ENCODE peak calls at places on chromosomes 1 and 21, in six cellular contexts. One of them, this sample, is unnamed.

GRCh38 chr1:245056913-245057312 is 97.9 kb upstream of the KIF26B start:
- DNase-seq in astrocyte: no peak
- DNase-seq in cardiac muscle cell: no peak
- DNase-seq in transverse colon: no peak
- DNase-seq in heart right ventricle: no peak
- DNase-seq in suprapubic skin: no peak
- DNase-seq in this sample: no peak

GRCh38 chr1:61246001-61246400 is 163.6 kb downstream of the NFIA start:
- DNase-seq in astrocyte: no peak
- DNase-seq in cardiac muscle cell: no peak
- DNase-seq in transverse colon: no peak
- DNase-seq in heart right ventricle: no peak
- DNase-seq in suprapubic skin: no peak
- DNase-seq in this sample: no peak

GRCh38 chr1:59215766-59216291 is 81.1 kb upstream of the FGGY start:
- DNase-seq in astrocyte: no peak
- DNase-seq in cardiac muscle cell: no peak
- DNase-seq in transverse colon: no peak
- DNase-seq in heart right ventricle: no peak
- DNase-seq in suprapubic skin: no peak
- DNase-seq in this sample: peak; percentile 85

GRCh38 chr1:9900142-9901043 is 9.7 kb downstream of the CTNNBIP1 start:
- DNase-seq in astrocyte: no peak
- DNase-seq in cardiac muscle cell: peak; percentile 87
- DNase-seq in transverse colon: peak; percentile 71
- DNase-seq in heart right ventricle: peak; percentile 85
- DNase-seq in suprapubic skin: no peak
- DNase-seq in this sample: no peak

GRCh38 chr1:179831225-179831624 is 46.4 kb downstream of the TOR1AIP2 start:
- DNase-seq in astrocyte: no peak
- DNase-seq in cardiac muscle cell: no peak
- DNase-seq in transverse colon: no peak
- DNase-seq in heart right ventricle: no peak
- DNase-seq in suprapubic skin: no peak
- DNase-seq in this sample: no peak

GRCh38 chr1:22414244-22414751 is 37.4 kb upstream of the ZBTB40 start:
- DNase-seq in astrocyte: no peak
- DNase-seq in cardiac muscle cell: no peak
- DNase-seq in transverse colon: peak; percentile 33
- DNase-seq in heart right ventricle: no peak
- DNase-seq in suprapubic skin: no peak
- DNase-seq in this sample: peak; percentile 87

GRCh38 chr1:6591222-6591621 is 11.4 kb downstream of the ZBTB48 start:
- DNase-seq in astrocyte: no peak
- DNase-seq in cardiac muscle cell: no peak
- DNase-seq in transverse colon: no peak
- DNase-seq in heart right ventricle: no peak
- DNase-seq in suprapubic skin: no peak
- DNase-seq in this sample: no peak

GRCh38 chr1:157969693-157970485 is 23.6 kb upstream of the KIRREL1 start:
- DNase-seq in astrocyte: peak; percentile 82
- DNase-seq in cardiac muscle cell: peak; percentile 61
- DNase-seq in transverse colon: peak; percentile 53
- DNase-seq in heart right ventricle: peak; percentile 66
- DNase-seq in suprapubic skin: no peak
- DNase-seq in this sample: peak; percentile 95

GRCh38 chr1:10638559-10639300 is 157.7 kb downstream of the CASZ1 start:
- DNase-seq in astrocyte: no peak
- DNase-seq in cardiac muscle cell: no peak
- DNase-seq in transverse colon: no peak
- DNase-seq in heart right ventricle: no peak
- DNase-seq in suprapubic skin: no peak
- DNase-seq in this sample: no peak

GRCh38 chr1:54545916-54546635 is 2.0 kb upstream of the ACOT11 start:
- DNase-seq in astrocyte: no peak
- DNase-seq in cardiac muscle cell: no peak
- DNase-seq in transverse colon: no peak
- DNase-seq in heart right ventricle: no peak
- DNase-seq in suprapubic skin: no peak
- DNase-seq in this sample: no peak

GRCh38 chr1:170494369-170494768 is 37.6 kb upstream of the GORAB start:
- DNase-seq in astrocyte: peak; percentile 74
- DNase-seq in cardiac muscle cell: no peak
- DNase-seq in transverse colon: peak; percentile 42
- DNase-seq in heart right ventricle: peak; percentile 42
- DNase-seq in suprapubic skin: no peak
- DNase-seq in this sample: no peak

GRCh38 chr1:66271216-66271903 is 262.6 kb upstream of the SGIP1 start:
- DNase-seq in astrocyte: peak; percentile 99
- DNase-seq in cardiac muscle cell: peak; percentile 86
- DNase-seq in transverse colon: peak; percentile 73
- DNase-seq in heart right ventricle: peak; percentile 95
- DNase-seq in suprapubic skin: peak; percentile 91
- DNase-seq in this sample: peak; percentile 94

GRCh38 chr21:34594566-34595234 is 20.2 kb downstream of the RCAN1 start:
- DNase-seq in astrocyte: no peak
- DNase-seq in cardiac muscle cell: no peak
- DNase-seq in transverse colon: no peak
- DNase-seq in heart right ventricle: no peak
- DNase-seq in suprapubic skin: no peak
- DNase-seq in this sample: no peak

GRCh38 chr1:64470670-64471217 is 815 bp downstream of the CACHD1 start:
- DNase-seq in astrocyte: no peak
- DNase-seq in cardiac muscle cell: peak; percentile 65
- DNase-seq in transverse colon: peak; percentile 15
- DNase-seq in heart right ventricle: peak; percentile 9
- DNase-seq in suprapubic skin: peak; percentile 81
- DNase-seq in this sample: no peak

GRCh38 chr1:31409946-31410858 is 2.8 kb upstream of the SERINC2 start:
- DNase-seq in astrocyte: no peak
- DNase-seq in cardiac muscle cell: no peak
- DNase-seq in transverse colon: no peak
- DNase-seq in heart right ventricle: no peak
- DNase-seq in suprapubic skin: no peak
- DNase-seq in this sample: no peak

GRCh38 chr21:46089285-46089684 is 8.6 kb upstream of the COL6A2 start:
- DNase-seq in astrocyte: no peak
- DNase-seq in cardiac muscle cell: no peak
- DNase-seq in transverse colon: no peak
- DNase-seq in heart right ventricle: no peak
- DNase-seq in suprapubic skin: no peak
- DNase-seq in this sample: no peak

GRCh38 chr1:45718289-45718688 is 30.3 kb downstream of the TMEM69 start:
- DNase-seq in astrocyte: no peak
- DNase-seq in cardiac muscle cell: no peak
- DNase-seq in transverse colon: no peak
- DNase-seq in heart right ventricle: no peak
- DNase-seq in suprapubic skin: no peak
- DNase-seq in this sample: no peak

GRCh38 chr1:117093091-117093534 is 28.4 kb downstream of the TRIM45 start:
- DNase-seq in astrocyte: peak; percentile 100
- DNase-seq in cardiac muscle cell: peak; percentile 51
- DNase-seq in transverse colon: peak; percentile 41
- DNase-seq in heart right ventricle: no peak
- DNase-seq in suprapubic skin: no peak
- DNase-seq in this sample: peak; percentile 84

GRCh38 chr1:66542811-66543767 is 9.1 kb downstream of the SGIP1 start:
- DNase-seq in astrocyte: peak; percentile 86
- DNase-seq in cardiac muscle cell: peak; percentile 63
- DNase-seq in transverse colon: peak; percentile 74
- DNase-seq in heart right ventricle: peak; percentile 91
- DNase-seq in suprapubic skin: no peak
- DNase-seq in this sample: peak; percentile 67

GRCh38 chr1:89822999-89823628 is 2.3 kb downstream of the LRRC8D start:
- DNase-seq in astrocyte: no peak
- DNase-seq in cardiac muscle cell: no peak
- DNase-seq in transverse colon: no peak
- DNase-seq in heart right ventricle: no peak
- DNase-seq in suprapubic skin: no peak
- DNase-seq in this sample: no peak

GRCh38 chr1:155051342-155051776 is 243 bp downstream of the ADAM15 start:
- DNase-seq in astrocyte: no peak
- DNase-seq in cardiac muscle cell: no peak
- DNase-seq in transverse colon: no peak
- DNase-seq in heart right ventricle: no peak
- DNase-seq in suprapubic skin: no peak
- DNase-seq in this sample: no peak

GRCh38 chr1:2537785-2538115 is 7.7 kb upstream of the HES5 start:
- DNase-seq in astrocyte: no peak
- DNase-seq in cardiac muscle cell: no peak
- DNase-seq in transverse colon: no peak
- DNase-seq in heart right ventricle: no peak
- DNase-seq in suprapubic skin: no peak
- DNase-seq in this sample: no peak

GRCh38 chr1:66399888-66400529 is 133.9 kb upstream of the SGIP1 start:
- DNase-seq in astrocyte: no peak
- DNase-seq in cardiac muscle cell: no peak
- DNase-seq in transverse colon: no peak
- DNase-seq in heart right ventricle: no peak
- DNase-seq in suprapubic skin: no peak
- DNase-seq in this sample: no peak

GRCh38 chr21:43268804-43269186 is 100.0 kb downstream of the CRYAA start:
- DNase-seq in astrocyte: no peak
- DNase-seq in cardiac muscle cell: no peak
- DNase-seq in transverse colon: no peak
- DNase-seq in heart right ventricle: no peak
- DNase-seq in suprapubic skin: no peak
- DNase-seq in this sample: no peak

GRCh38 chr1:192998536-192998935 is 60.6 kb downstream of the UCHL5 start:
- DNase-seq in astrocyte: no peak
- DNase-seq in cardiac muscle cell: no peak
- DNase-seq in transverse colon: no peak
- DNase-seq in heart right ventricle: no peak
- DNase-seq in suprapubic skin: no peak
- DNase-seq in this sample: peak; percentile 10

GRCh38 chr1:228897901-228898300 is 162.6 kb downstream of the RHOU start:
- DNase-seq in astrocyte: no peak
- DNase-seq in cardiac muscle cell: no peak
- DNase-seq in transverse colon: no peak
- DNase-seq in heart right ventricle: no peak
- DNase-seq in suprapubic skin: no peak
- DNase-seq in this sample: no peak

GRCh38 chr21:26117972-26118367 is 52.6 kb downstream of the APP start:
- DNase-seq in astrocyte: no peak
- DNase-seq in cardiac muscle cell: no peak
- DNase-seq in transverse colon: no peak
- DNase-seq in heart right ventricle: no peak
- DNase-seq in suprapubic skin: no peak
- DNase-seq in this sample: no peak

GRCh38 chr21:26115899-26116298 is 54.7 kb downstream of the APP start:
- DNase-seq in astrocyte: peak; percentile 61
- DNase-seq in cardiac muscle cell: no peak
- DNase-seq in transverse colon: no peak
- DNase-seq in heart right ventricle: no peak
- DNase-seq in suprapubic skin: no peak
- DNase-seq in this sample: peak; percentile 54

GRCh38 chr21:26115346-26115745 is 55.2 kb downstream of the APP start:
- DNase-seq in astrocyte: no peak
- DNase-seq in cardiac muscle cell: no peak
- DNase-seq in transverse colon: no peak
- DNase-seq in heart right ventricle: no peak
- DNase-seq in suprapubic skin: no peak
- DNase-seq in this sample: peak; percentile 70

GRCh38 chr21:26117324-26117971 is 53.1 kb downstream of the APP start:
- DNase-seq in astrocyte: no peak
- DNase-seq in cardiac muscle cell: no peak
- DNase-seq in transverse colon: no peak
- DNase-seq in heart right ventricle: no peak
- DNase-seq in suprapubic skin: no peak
- DNase-seq in this sample: no peak

GRCh38 chr21:26116456-26117011 is 54.0 kb downstream of the APP start:
- DNase-seq in astrocyte: peak; percentile 49
- DNase-seq in cardiac muscle cell: no peak
- DNase-seq in transverse colon: no peak
- DNase-seq in heart right ventricle: no peak
- DNase-seq in suprapubic skin: no peak
- DNase-seq in this sample: peak; percentile 84
- H3K4me1 ChIP-seq in astrocyte: peaks cover 9% of the 10 kb centered on the region
- H3K4me1 ChIP-seq in cardiac muscle cell: peaks cover 10% of the 10 kb centered on the region
- H3K4me1 ChIP-seq in transverse colon: peaks cover 11% of the 10 kb centered on the region
- H3K4me1 ChIP-seq in heart right ventricle: peaks cover 62% of the 10 kb centered on the region
- H3K4me1 ChIP-seq in suprapubic skin: peaks cover 58% of the 10 kb centered on the region
- H3K4me1 ChIP-seq in this sample: peaks cover 31% of the 10 kb centered on the region

DNA sequence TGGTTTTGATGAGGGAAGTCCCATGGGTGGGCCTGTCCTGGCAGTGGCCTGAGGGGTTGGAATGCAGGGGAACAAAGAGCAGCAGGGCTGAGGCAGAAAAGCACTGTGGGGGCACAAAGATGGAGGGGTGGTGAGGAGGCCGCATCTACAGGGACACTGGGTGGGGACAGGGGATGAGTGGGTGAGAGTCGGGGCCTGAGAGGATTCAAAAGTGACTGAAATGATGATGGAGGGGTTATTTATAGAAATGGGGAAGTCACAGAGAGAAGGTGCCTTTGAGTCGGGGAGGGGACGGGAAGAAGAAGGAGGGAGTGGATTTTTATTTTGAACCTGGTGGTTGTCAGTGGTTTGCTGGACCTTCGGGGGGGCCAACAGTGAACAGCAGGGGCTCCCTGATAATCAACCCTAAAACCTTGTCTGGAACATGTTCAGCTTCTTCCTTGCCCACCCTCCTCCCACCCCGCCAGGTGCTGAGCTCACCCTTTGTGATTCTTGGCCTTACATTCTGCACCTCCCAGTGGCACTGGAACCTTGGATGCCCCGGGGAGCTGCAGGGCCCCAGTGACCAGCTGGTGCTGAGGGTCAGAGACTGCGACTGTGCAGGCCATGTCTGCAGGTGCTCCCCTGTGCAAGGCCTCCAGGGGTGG is 42.9 kb downstream of the IER5 start:
- DNase-seq in astrocyte: no peak
- DNase-seq in cardiac muscle cell: no peak
- DNase-seq in transverse colon: no peak
- DNase-seq in heart right ventricle: no peak
- DNase-seq in suprapubic skin: no peak
- DNase-seq in this sample: no peak
- H3K4me1 ChIP-seq in astrocyte: peaks cover 30% of the 10 kb centered on the region
- H3K4me1 ChIP-seq in cardiac muscle cell: peaks cover 22% of the 10 kb centered on the region
- H3K4me1 ChIP-seq in transverse colon: peaks cover 17% of the 10 kb centered on the region
- H3K4me1 ChIP-seq in heart right ventricle: peaks cover 66% of the 10 kb centered on the region
- H3K4me1 ChIP-seq in suprapubic skin: peaks cover 66% of the 10 kb centered on the region
- H3K4me1 ChIP-seq in this sample: peaks cover 45% of the 10 kb centered on the region

GRCh38 chr1:92482665-92483441 is 3.9 kb downstream of the GFI1 start:
- DNase-seq in astrocyte: no peak
- DNase-seq in cardiac muscle cell: peak; percentile 15
- DNase-seq in transverse colon: peak; percentile 30
- DNase-seq in heart right ventricle: no peak
- DNase-seq in suprapubic skin: peak; percentile 81
- DNase-seq in this sample: no peak
- H3K4me1 ChIP-seq in astrocyte: peaks cover 36% of the 10 kb centered on the region
- H3K4me1 ChIP-seq in cardiac muscle cell: peaks cover 19% of the 10 kb centered on the region
- H3K4me1 ChIP-seq in transverse colon: peaks cover 65% of the 10 kb centered on the region
- H3K4me1 ChIP-seq in heart right ventricle: peaks cover 64% of the 10 kb centered on the region
- H3K4me1 ChIP-seq in suprapubic skin: peaks cover 70% of the 10 kb centered on the region
- H3K4me1 ChIP-seq in this sample: peaks cover 13% of the 10 kb centered on the region

DNA sequence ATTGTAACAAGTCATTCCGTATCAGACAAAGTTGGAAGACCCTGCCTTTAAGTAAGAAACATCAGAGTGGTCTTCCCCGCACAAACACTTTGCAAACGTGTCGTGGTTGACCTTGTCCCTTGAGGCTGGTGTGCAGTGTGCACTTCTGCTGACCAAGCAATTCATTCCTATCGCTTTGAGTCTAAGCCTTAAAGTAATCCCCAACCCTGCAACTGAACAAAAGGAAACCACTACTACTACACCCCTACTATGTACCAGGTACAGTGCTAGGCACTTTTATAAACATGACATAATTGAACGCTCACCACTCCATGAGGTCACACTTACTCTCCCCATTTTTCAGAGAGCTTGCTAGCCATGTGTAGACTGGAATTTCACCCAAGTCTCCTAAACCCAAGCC is 10.6 kb downstream of the ITPKB start:
- DNase-seq in astrocyte: no peak
- DNase-seq in cardiac muscle cell: no peak
- DNase-seq in transverse colon: no peak
- DNase-seq in heart right ventricle: no peak
- DNase-seq in suprapubic skin: no peak
- DNase-seq in this sample: no peak
- H3K4me1 ChIP-seq in astrocyte: peaks cover 4% of the 10 kb centered on the region
- H3K4me1 ChIP-seq in cardiac muscle cell: peaks cover 10% of the 10 kb centered on the region
- H3K4me1 ChIP-seq in transverse colon: peaks cover 15% of the 10 kb centered on the region
- H3K4me1 ChIP-seq in heart right ventricle: peaks cover 100% of the 10 kb centered on the region
- H3K4me1 ChIP-seq in suprapubic skin: peaks cover 51% of the 10 kb centered on the region
- H3K4me1 ChIP-seq in this sample: peaks cover 9% of the 10 kb centered on the region

This sample was measured in PC-3.